ENCODE peak calls at places on chromosome 7, in ten cellular contexts. H, L, X, C, S, Y, G, E, K and Z are unnamed samples. For H3K9me3, the result is how much of the 10 kb centered on the place peaks cover.

GRCh38 chr7:154777023-154777422 is 225.9 kb downstream of the PAXIP1 start:
- DNase-seq in H (no peak), L (no peak), X (no peak), C (no peak), S (no peak), Y (no peak), G (no peak), E (no peak), K (no peak), Z (no peak)

GRCh38 chr7:73829921-73830617 is 727 bp upstream of the CLDN4 start:
- DNase-seq in H (no peak), L (no peak), X (peak), C (no peak), S (no peak), Y (no peak), G (no peak), E (no peak), K (no peak), Z (no peak)

GRCh38 chr7:19397917-19398316 is 252.7 kb upstream of the FERD3L start:
- DNase-seq in H (peak), L (no peak), X (peak), C (no peak), S (no peak), Y (no peak), G (no peak), E (peak), K (no peak), Z (no peak)

GRCh38 chr7:151167197-151167911 is at the start of gene GBX1:
- DNase-seq in H (peak), L (no peak), X (no peak), C (no peak), S (peak), Y (no peak), G (no peak), E (no peak), K (no peak), Z (no peak)

GRCh38 chr7:16083931-16084330 is 337.4 kb downstream of the CRPPA start:
- DNase-seq in H (no peak), L (no peak), X (no peak), C (no peak), S (no peak), Y (no peak), G (no peak), E (no peak), K (no peak), Z (no peak)

GRCh38 chr7:75617634-75618234 is 121.0 kb downstream of the HIP1 start:
- DNase-seq in H (no peak), L (peak), X (peak), C (peak), S (peak), Y (peak), G (no peak), E (peak), K (peak), Z (peak)

GRCh38 chr7:99629643-99630042 is 12.9 kb downstream of the ZSCAN25 start:
- DNase-seq in H (no peak), L (no peak), X (no peak), C (no peak), S (no peak), Y (no peak), G (no peak), E (no peak), K (no peak), Z (no peak)

GRCh38 chr7:141742229-141742628 is 4.1 kb downstream of the SSBP1 start:
- DNase-seq in H (no peak), L (no peak), X (no peak), C (no peak), S (no peak), Y (no peak), G (no peak), E (no peak), K (no peak), Z (no peak)

GRCh38 chr7:23615331-23615730 is 18.1 kb downstream of the CCDC126 start:
- DNase-seq in H (peak), L (no peak), X (no peak), C (no peak), S (no peak), Y (no peak), G (no peak), E (no peak), K (no peak), Z (no peak)

GRCh38 chr7:115183431-115184057 is 261.6 kb downstream of the MDFIC start:
- DNase-seq in H (no peak), L (no peak), X (no peak), C (no peak), S (no peak), Y (no peak), G (no peak), E (no peak), K (no peak), Z (no peak)

GRCh38 chr7:55309040-55309991 is 55.8 kb upstream of the LANCL2 start:
- DNase-seq in H (no peak), L (no peak), X (peak), C (no peak), S (peak), Y (no peak), G (no peak), E (no peak), K (no peak), Z (peak)

GRCh38 chr7:45132708-45133320 is 21.3 kb upstream of the TBRG4 start:
- DNase-seq in H (no peak), L (no peak), X (no peak), C (no peak), S (no peak), Y (no peak), G (no peak), E (no peak), K (no peak), Z (no peak)

GRCh38 chr7:148979827-148980226 is 48.5 kb downstream of the PDIA4 start:
- DNase-seq in H (no peak), L (no peak), X (no peak), C (no peak), S (no peak), Y (no peak), G (no peak), E (no peak), K (no peak), Z (no peak)

GRCh38 chr7:44460325-44460724 is 30.1 kb downstream of the NUDCD3 start:
- DNase-seq in H (no peak), L (peak), X (peak), C (no peak), S (no peak), Y (no peak), G (no peak), E (peak), K (no peak), Z (peak)

GRCh38 chr7:66454600-66455225 is 174.0 kb upstream of the KCTD7 start:
- DNase-seq in H (no peak), L (no peak), X (no peak), C (no peak), S (no peak), Y (no peak), G (no peak), E (no peak), K (no peak), Z (no peak)
- H3K4me3 ChIP-seq in H (no peak), L (no peak), X (no peak), C (no peak), S (no peak), Y (no peak), G (no peak), E (no peak), K (no peak), Z (no peak)

GRCh38 chr7:70951271-70951962 is 180.5 kb upstream of the GALNT17 start:
- DNase-seq in H (no peak), L (no peak), X (no peak), C (no peak), S (no peak), Y (no peak), G (no peak), E (no peak), K (no peak), Z (no peak)
- TF ChIP-seq CTCF in H (no peak), L (no peak), X (no peak), C (no peak), S (no peak), Y (no peak), G (no peak), E (no peak), K (no peak), Z (no peak)

GRCh38 chr7:138433583-138434437 is 26.2 kb upstream of the TRIM24 start:
- DNase-seq in H (no peak), L (no peak), X (no peak), C (no peak), S (no peak), Y (no peak), G (no peak), E (no peak), K (no peak), Z (no peak)
- H3K9me3 ChIP-seq in H (under half), L (under half), X (under half), C (under half), S (under half), Y (under half), G (under half), E (under half), K (under half), Z (under half)

DNA sequence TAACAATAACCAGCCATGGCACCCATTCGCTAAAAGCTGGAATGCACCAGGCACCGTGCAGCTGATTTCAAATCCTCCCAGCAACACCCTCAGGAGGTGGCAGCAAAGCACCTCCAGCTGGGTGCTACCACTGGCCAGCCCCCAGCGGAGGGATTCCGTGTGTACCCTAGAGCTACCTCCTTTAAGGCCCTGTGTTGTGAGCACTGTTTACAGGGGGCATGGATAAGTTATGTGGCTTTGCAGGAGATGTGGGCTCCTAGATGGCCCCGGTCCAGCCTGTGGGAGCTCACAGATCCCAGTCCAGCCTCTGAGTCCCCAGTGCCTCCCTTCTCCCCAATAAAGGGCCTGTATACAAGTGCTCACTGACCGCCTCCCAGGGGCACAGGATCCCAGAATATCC is 27.1 kb downstream of the TNRC18 start:
- DNase-seq in H (peak), L (peak), X (peak), C (no peak), S (peak), Y (no peak), G (no peak), E (peak), K (no peak), Z (peak)
- H3K4me3 ChIP-seq in H (peak), L (peak), X (peak), C (peak), S (no peak), Y (peak), G (peak), E (peak), K (peak), Z (peak)

DNA sequence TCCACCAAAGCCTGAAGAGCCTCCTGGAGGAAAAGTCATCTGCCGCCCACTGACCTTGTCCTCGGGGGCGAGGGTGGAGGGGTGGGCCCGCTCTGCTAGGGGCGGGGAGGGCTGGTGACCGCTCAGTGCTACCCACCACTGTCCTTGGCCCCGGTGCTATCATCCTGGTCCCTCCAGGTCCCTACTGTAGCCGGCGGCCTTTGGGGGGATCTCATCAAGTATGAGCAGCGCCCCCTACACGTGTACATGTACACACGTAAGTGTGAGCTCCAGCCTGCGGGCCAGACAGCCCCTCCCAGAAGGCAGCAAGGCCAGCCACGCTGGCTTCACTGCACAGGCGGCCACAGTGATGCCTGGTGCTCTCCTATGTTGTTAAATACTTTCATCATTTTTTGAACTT is 19.6 kb downstream of the TTYH3 start:
- DNase-seq in H (no peak), L (peak), X (no peak), C (no peak), S (no peak), Y (no peak), G (no peak), E (no peak), K (no peak), Z (no peak)
- TF ChIP-seq CTCF in H (no peak), L (peak), X (no peak), C (no peak), S (no peak), Y (no peak), G (no peak), E (peak), K (peak), Z (no peak)

GRCh38 chr7:30487371-30487770 is 8.8 kb upstream of the NOD1 start:
- DNase-seq in H (no peak), L (no peak), X (no peak), C (no peak), S (no peak), Y (no peak), G (no peak), E (no peak), K (no peak), Z (no peak)

GRCh38 chr7:30491417-30491816 is 12.8 kb upstream of the NOD1 start:
- DNase-seq in H (no peak), L (no peak), X (no peak), C (no peak), S (no peak), Y (no peak), G (no peak), E (no peak), K (no peak), Z (no peak)

GRCh38 chr7:30493231-30493630 is 11.4 kb downstream of the GGCT start:
- DNase-seq in H (no peak), L (no peak), X (no peak), C (no peak), S (no peak), Y (no peak), G (no peak), E (no peak), K (no peak), Z (no peak)
- H3K9me3 ChIP-seq in H (under half), L (under half), X (under half), C (under half), S (under half), Y (under half), G (under half), E (under half), K (under half), Z (under half)

DNA sequence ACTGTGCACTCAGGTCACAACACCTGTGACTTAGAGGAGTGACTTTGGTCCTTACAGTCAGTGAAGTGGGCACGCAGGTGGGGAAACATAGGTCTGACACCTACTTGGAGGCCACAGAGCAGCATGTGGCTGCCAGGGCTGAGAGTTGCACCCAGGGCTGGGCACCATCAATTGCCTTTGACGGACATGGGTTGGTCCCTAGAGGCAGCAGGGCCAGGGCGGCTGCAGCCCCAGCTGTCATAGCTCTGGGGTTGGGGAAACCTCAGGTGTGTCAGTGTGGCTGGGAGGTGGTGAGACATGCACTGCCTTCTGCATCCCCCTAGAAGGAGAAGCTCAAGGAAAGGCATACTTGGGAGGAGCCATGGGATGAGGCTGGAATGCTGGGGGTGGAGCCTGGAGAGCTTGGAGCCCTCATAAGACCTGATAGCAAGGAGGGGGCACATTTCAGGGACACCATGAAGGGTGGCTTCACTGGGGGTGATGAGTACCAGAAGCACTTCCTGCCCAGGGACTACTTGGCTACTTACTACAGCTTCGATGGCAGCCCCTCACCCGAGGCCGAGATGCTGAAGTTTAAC is at the start of gene INMT:
- DNase-seq in H (no peak), L (no peak), X (no peak), C (no peak), S (no peak), Y (no peak), G (no peak), E (no peak), K (peak), Z (no peak)
- H3K4me3 ChIP-seq in H (peak), L (no peak), X (no peak), C (peak), S (no peak), Y (peak), G (peak), E (no peak), K (peak), Z (no peak)